ENCODE peak calls at places on chromosome 20, in ten cellular contexts. One of them, this sample, is unnamed.

GRCh38 chr20:33884633-33885032 is 73.5 kb downstream of the CHMP4B start:
- DNase-seq in T follicular helper cell: no peak
- DNase-seq in GM06990: no peak
- DNase-seq in astrocyte of the spinal cord: no peak
- DNase-seq in activated T-helper 1 cell treated with anti-CD3 and anti-CD28 coated beads, Interleukin-2, amount 50 U/mL, for 16 hours: no peak
- DNase-seq in WTC11: no peak
- DNase-seq in mesenteric fat pad: no peak
- DNase-seq in pancreas: no peak
- DNase-seq in nephron progenitor cell: no peak
- DNase-seq in activated B cell treated with CpG ODN at 0.5 μM for 24 hours: no peak
- DNase-seq in this sample: no peak

GRCh38 chr20:37529968-37530600 is 2.4 kb upstream of the BLCAP start:
- DNase-seq in WTC11: no peak
- DNase-seq in activated T-helper 1 cell treated with anti-CD3 and anti-CD28 coated beads, Interleukin-2, amount 50 U/mL, for 16 hours: no peak
- DNase-seq in astrocyte of the spinal cord: no peak
- DNase-seq in activated B cell treated with CpG ODN at 0.5 μM for 24 hours: no peak
- DNase-seq in mesenteric fat pad: peak; percentile 83
- DNase-seq in T follicular helper cell: no peak
- DNase-seq in nephron progenitor cell: no peak
- DNase-seq in GM06990: no peak
- DNase-seq in pancreas: no peak
- DNase-seq in this sample: no peak

GRCh38 chr20:53623454-53624206 is 30.0 kb upstream of the ZNF217 start:
- DNase-seq in T follicular helper cell: no peak
- DNase-seq in nephron progenitor cell: peak; percentile 36
- DNase-seq in activated T-helper 1 cell treated with anti-CD3 and anti-CD28 coated beads, Interleukin-2, amount 50 U/mL, for 16 hours: peak; percentile 14
- DNase-seq in astrocyte of the spinal cord: peak; percentile 79
- DNase-seq in activated B cell treated with CpG ODN at 0.5 μM for 24 hours: no peak
- DNase-seq in WTC11: peak; percentile 42
- DNase-seq in pancreas: peak; percentile 63
- DNase-seq in GM06990: peak; percentile 44
- DNase-seq in mesenteric fat pad: peak; percentile 75
- DNase-seq in this sample: peak; percentile 74

GRCh38 chr20:41889125-41889870 is 271.1 kb upstream of the CHD6 start:
- DNase-seq in T follicular helper cell: no peak
- DNase-seq in WTC11: peak; percentile 24
- DNase-seq in mesenteric fat pad: no peak
- DNase-seq in GM06990: no peak
- DNase-seq in activated B cell treated with CpG ODN at 0.5 μM for 24 hours: no peak
- DNase-seq in pancreas: no peak
- DNase-seq in astrocyte of the spinal cord: peak; percentile 12
- DNase-seq in activated T-helper 1 cell treated with anti-CD3 and anti-CD28 coated beads, Interleukin-2, amount 50 U/mL, for 16 hours: no peak
- DNase-seq in nephron progenitor cell: no peak
- DNase-seq in this sample: peak; percentile 4

GRCh38 chr20:4949833-4950178 is 51.5 kb downstream of the SLC23A2 start:
- DNase-seq in activated B cell treated with CpG ODN at 0.5 μM for 24 hours: no peak
- DNase-seq in T follicular helper cell: no peak
- DNase-seq in astrocyte of the spinal cord: peak; percentile 45
- DNase-seq in WTC11: no peak
- DNase-seq in pancreas: no peak
- DNase-seq in activated T-helper 1 cell treated with anti-CD3 and anti-CD28 coated beads, Interleukin-2, amount 50 U/mL, for 16 hours: no peak
- DNase-seq in nephron progenitor cell: no peak
- DNase-seq in mesenteric fat pad: no peak
- DNase-seq in GM06990: peak; percentile 41
- DNase-seq in this sample: peak; percentile 62

GRCh38 chr20:37989601-37990001 is 43.7 kb downstream of the TTI1 start:
- DNase-seq in activated T-helper 1 cell treated with anti-CD3 and anti-CD28 coated beads, Interleukin-2, amount 50 U/mL, for 16 hours: no peak
- DNase-seq in nephron progenitor cell: no peak
- DNase-seq in GM06990: no peak
- DNase-seq in mesenteric fat pad: no peak
- DNase-seq in T follicular helper cell: no peak
- DNase-seq in pancreas: no peak
- DNase-seq in astrocyte of the spinal cord: peak; percentile 22
- DNase-seq in activated B cell treated with CpG ODN at 0.5 μM for 24 hours: no peak
- DNase-seq in WTC11: no peak
- DNase-seq in this sample: no peak

GRCh38 chr20:54093423-54094267 is 23.3 kb upstream of the BCAS1 start:
- DNase-seq in mesenteric fat pad: no peak
- DNase-seq in activated T-helper 1 cell treated with anti-CD3 and anti-CD28 coated beads, Interleukin-2, amount 50 U/mL, for 16 hours: no peak
- DNase-seq in GM06990: no peak
- DNase-seq in T follicular helper cell: no peak
- DNase-seq in WTC11: no peak
- DNase-seq in activated B cell treated with CpG ODN at 0.5 μM for 24 hours: no peak
- DNase-seq in nephron progenitor cell: no peak
- DNase-seq in pancreas: no peak
- DNase-seq in astrocyte of the spinal cord: no peak
- DNase-seq in this sample: no peak

GRCh38 chr20:59643616-59644061 is 39.3 kb downstream of the PHACTR3 start:
- DNase-seq in T follicular helper cell: no peak
- DNase-seq in pancreas: no peak
- DNase-seq in nephron progenitor cell: no peak
- DNase-seq in GM06990: no peak
- DNase-seq in activated B cell treated with CpG ODN at 0.5 μM for 24 hours: no peak
- DNase-seq in WTC11: no peak
- DNase-seq in activated T-helper 1 cell treated with anti-CD3 and anti-CD28 coated beads, Interleukin-2, amount 50 U/mL, for 16 hours: no peak
- DNase-seq in mesenteric fat pad: peak; percentile 64
- DNase-seq in astrocyte of the spinal cord: no peak
- DNase-seq in this sample: no peak

GRCh38 chr20:62873280-62873679 is 11.7 kb upstream of the TCFL5 start:
- DNase-seq in WTC11: no peak
- DNase-seq in nephron progenitor cell: no peak
- DNase-seq in mesenteric fat pad: no peak
- DNase-seq in activated T-helper 1 cell treated with anti-CD3 and anti-CD28 coated beads, Interleukin-2, amount 50 U/mL, for 16 hours: no peak
- DNase-seq in astrocyte of the spinal cord: no peak
- DNase-seq in activated B cell treated with CpG ODN at 0.5 μM for 24 hours: no peak
- DNase-seq in pancreas: no peak
- DNase-seq in T follicular helper cell: no peak
- DNase-seq in GM06990: no peak
- DNase-seq in this sample: no peak

GRCh38 chr20:5198651-5198924 is 71.8 kb downstream of the CDS2 start:
- DNase-seq in WTC11: no peak
- DNase-seq in GM06990: no peak
- DNase-seq in mesenteric fat pad: no peak
- DNase-seq in activated T-helper 1 cell treated with anti-CD3 and anti-CD28 coated beads, Interleukin-2, amount 50 U/mL, for 16 hours: no peak
- DNase-seq in T follicular helper cell: no peak
- DNase-seq in nephron progenitor cell: no peak
- DNase-seq in astrocyte of the spinal cord: no peak
- DNase-seq in activated B cell treated with CpG ODN at 0.5 μM for 24 hours: no peak
- DNase-seq in pancreas: no peak
- DNase-seq in this sample: no peak